ENCODE peak calls at places on chromosomes 16 and 17, in seven cellular contexts. J is neuronal stem cell, O is IMR-90, R is H1, L is H9, N is mesenchymal stem cell, Z is trophoblast cell. T is an unnamed sample.

GRCh38 chr17:45104907-45105624 is 27.2 kb downstream of the PLCD3 start:
- DNase-seq in R (no peak), N (no peak), O (no peak), Z (no peak), J (no peak), L (no peak), T (no peak)

GRCh38 chr17:50634915-50635719 is 436 bp downstream of the ABCC3 start:
- DNase-seq in Z (no peak), L (no peak), O (no peak), R (no peak), N (no peak), J (no peak), T (no peak)

GRCh38 chr16:57993452-57993851 is 7.0 kb downstream of the ZNF319 start:
- DNase-seq in J (no peak), N (no peak), Z (no peak), R (no peak), L (no peak), O (no peak), T (no peak)

GRCh38 chr16:89076159-89076558 is 17.5 kb upstream of the ACSF3 start:
- DNase-seq in R (no peak), O (no peak), L (no peak), N (no peak), Z (no peak), J (no peak), T (no peak)

GRCh38 chr17:28097901-28098300 is 55.4 kb downstream of the NLK start:
- DNase-seq in R (no peak), L (no peak), N (no peak), Z (no peak), O (no peak), J (no peak), T (no peak)

GRCh38 chr17:40443196-40443987 is at the start of gene IGFBP4:
- DNase-seq in R (peak), L (peak), Z (peak), N (peak), O (peak), J (peak), T (peak)

GRCh38 chr16:46886764-46887523 is 2.8 kb downstream of the GPT2 start:
- DNase-seq in R (no peak), J (no peak), L (no peak), Z (no peak), O (no peak), N (no peak), T (no peak)

GRCh38 chr16:21277045-21277926 is 804 bp downstream of the CRYM start:
- DNase-seq in R (peak), L (no peak), N (no peak), Z (no peak), J (no peak), O (no peak), T (no peak)

GRCh38 chr17:77383613-77384608 is 243.1 kb downstream of the SEC14L1 start:
- DNase-seq in J (no peak), R (no peak), N (no peak), Z (no peak), L (no peak), O (no peak), T (no peak)

GRCh38 chr16:12062343-12063003 is 85.9 kb downstream of the SNX29 start:
- DNase-seq in J (no peak), N (peak), L (no peak), R (no peak), O (peak), Z (peak), T (peak)

GRCh38 chr16:55466209-55466608 is 12.8 kb upstream of the MMP2 start:
- DNase-seq in Z (no peak), O (no peak), R (no peak), L (no peak), N (no peak), J (no peak), T (no peak)

GRCh38 chr17:17203173-17203730 is 2.9 kb downstream of the PLD6 start:
- DNase-seq in L (no peak), R (no peak), J (no peak), Z (no peak), N (no peak), O (no peak), T (no peak)

GRCh38 chr17:17200311-17200710 is 5.8 kb downstream of the PLD6 start:
- DNase-seq in J (no peak), N (no peak), Z (no peak), L (no peak), O (no peak), R (no peak), T (no peak)

GRCh38 chr17:17201271-17201670 is 4.9 kb downstream of the PLD6 start:
- DNase-seq in O (no peak), L (no peak), R (no peak), Z (no peak), J (no peak), N (no peak), T (no peak)

GRCh38 chr17:17201907-17202306 is 4.2 kb downstream of the PLD6 start:
- DNase-seq in L (no peak), R (no peak), J (no peak), Z (no peak), N (no peak), O (no peak), T (no peak)

DNA sequence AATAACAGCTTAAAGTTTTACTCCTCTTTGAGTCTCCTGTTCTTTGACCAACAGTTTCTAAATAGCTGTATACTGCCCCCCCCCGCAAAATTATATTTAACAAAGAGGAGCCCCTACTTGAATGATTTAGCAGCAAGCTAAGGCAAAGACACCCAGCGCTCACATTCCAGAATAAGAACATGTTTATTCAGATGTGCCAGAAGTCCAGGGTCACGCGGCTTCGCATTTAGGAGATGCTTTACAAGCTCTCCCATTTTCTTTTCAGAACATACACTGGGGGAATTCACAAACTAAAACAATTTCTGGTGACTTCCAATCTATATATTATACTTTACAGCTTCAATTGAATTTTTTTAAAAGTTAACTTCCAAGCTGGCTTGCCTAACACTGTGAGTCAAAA is 5.3 kb downstream of the PLD6 start:
- DNase-seq in L (no peak), J (no peak), Z (no peak), R (no peak), N (no peak), O (peak), T (no peak)
- H2BK5ac ChIP-seq in L (no peak), J (no peak), Z (no peak), R (no peak), N (no peak), O (no peak), T (no peak)

GRCh38 chr17:2542456-2542855 is 30.8 kb upstream of the METTL16 start:
- DNase-seq in N (no peak), R (no peak), O (no peak), L (no peak), Z (no peak), J (no peak), T (no peak)
- H3K9ac ChIP-seq in N (no peak), R (no peak), O (no peak), L (no peak), Z (peak), J (no peak), T (no peak)

GRCh38 chr17:54870671-54871175 is 29.9 kb upstream of the TOM1L1 start:
- DNase-seq in N (no peak), O (no peak), R (no peak), J (no peak), L (no peak), Z (no peak), T (no peak)

GRCh38 chr17:54864070-54864469 is 36.6 kb upstream of the TOM1L1 start:
- DNase-seq in Z (no peak), R (no peak), J (no peak), L (no peak), N (no peak), O (no peak), T (no peak)

GRCh38 chr17:54864636-54865420 is 35.8 kb upstream of the TOM1L1 start:
- DNase-seq in N (no peak), J (no peak), R (no peak), L (no peak), O (no peak), Z (no peak), T (no peak)

GRCh38 chr17:54867634-54868033 is 33.0 kb upstream of the TOM1L1 start:
- DNase-seq in N (no peak), L (no peak), R (no peak), J (no peak), O (no peak), Z (no peak), T (no peak)
- H2BK5ac ChIP-seq in N (no peak), L (no peak), R (no peak), J (no peak), O (no peak), Z (no peak), T (no peak)

GRCh38 chr17:35095741-35096140 is 23.9 kb downstream of the RAD51D start:
- DNase-seq in J (no peak), L (no peak), N (no peak), O (no peak), Z (no peak), R (no peak), T (no peak)
- H3K9ac ChIP-seq in J (no peak), L (no peak), N (no peak), O (no peak), Z (no peak), R (no peak), T (no peak)

GRCh38 chr16:2745116-2745890 is 7.1 kb upstream of the SRRM2 start:
- DNase-seq in J (no peak), R (no peak), O (no peak), L (no peak), N (no peak), Z (no peak), T (no peak)
- H2BK5ac ChIP-seq in J (no peak), R (no peak), O (no peak), L (no peak), N (no peak), Z (no peak), T (no peak)